ENCODE peak calls at places on chromosomes 11 and 22, in six cellular contexts. One of them, this sample, is unnamed.

GRCh38 chr11:42296910-42297309 is 837.5 kb upstream of the LRRC4C start:
- DNase-seq in Caco-2: no peak
- DNase-seq in dorsolateral prefrontal cortex: no peak
- DNase-seq in GM23338: no peak
- DNase-seq in pancreas: no peak
- DNase-seq in astrocyte: no peak
- DNase-seq in this sample: no peak

GRCh38 chr11:38646382-38646781 is 2048.3 kb upstream of the RAG2 start:
- DNase-seq in dorsolateral prefrontal cortex: no peak
- DNase-seq in Caco-2: no peak
- DNase-seq in GM23338: no peak
- DNase-seq in astrocyte: no peak
- DNase-seq in pancreas: no peak
- DNase-seq in this sample: no peak

GRCh38 chr11:76577199-76577920 is 93.2 kb downstream of the LRRC32 start:
- DNase-seq in dorsolateral prefrontal cortex: no peak
- DNase-seq in pancreas: no peak
- DNase-seq in GM23338: no peak
- DNase-seq in astrocyte: peak
- DNase-seq in Caco-2: peak
- DNase-seq in this sample: no peak

GRCh38 chr11:114395776-114396175 is 4.5 kb downstream of the C11orf71 start:
- DNase-seq in Caco-2: peak
- DNase-seq in pancreas: no peak
- DNase-seq in astrocyte: no peak
- DNase-seq in dorsolateral prefrontal cortex: no peak
- DNase-seq in GM23338: peak
- DNase-seq in this sample: no peak

GRCh38 chr22:30305519-30305905 is 16.2 kb upstream of the CASTOR1 start:
- DNase-seq in dorsolateral prefrontal cortex: no peak
- DNase-seq in pancreas: no peak
- DNase-seq in GM23338: no peak
- DNase-seq in Caco-2: no peak
- DNase-seq in astrocyte: no peak
- DNase-seq in this sample: peak

GRCh38 chr11:117410861-117411725 is 83.4 kb downstream of the CEP164 start:
- DNase-seq in pancreas: no peak
- DNase-seq in dorsolateral prefrontal cortex: no peak
- DNase-seq in Caco-2: no peak
- DNase-seq in GM23338: no peak
- DNase-seq in astrocyte: no peak
- DNase-seq in this sample: no peak

GRCh38 chr11:28983780-28984179 is 875.6 kb downstream of the METTL15 start:
- DNase-seq in Caco-2: no peak
- DNase-seq in dorsolateral prefrontal cortex: no peak
- DNase-seq in GM23338: no peak
- DNase-seq in astrocyte: no peak
- DNase-seq in pancreas: no peak
- DNase-seq in this sample: no peak

GRCh38 chr11:91996526-91996925 is 228.1 kb upstream of the FAT3 start:
- DNase-seq in astrocyte: no peak
- DNase-seq in Caco-2: no peak
- DNase-seq in pancreas: no peak
- DNase-seq in GM23338: no peak
- DNase-seq in dorsolateral prefrontal cortex: no peak
- DNase-seq in this sample: no peak

GRCh38 chr11:124627546-124627945 is 4.9 kb downstream of the TBRG1 start:
- DNase-seq in dorsolateral prefrontal cortex: no peak
- DNase-seq in Caco-2: no peak
- DNase-seq in pancreas: no peak
- DNase-seq in GM23338: no peak
- DNase-seq in astrocyte: no peak
- DNase-seq in this sample: no peak

GRCh38 chr11:124622531-124623451 is at the start of gene TBRG1:
- DNase-seq in astrocyte: peak
- DNase-seq in GM23338: peak
- DNase-seq in pancreas: peak
- DNase-seq in Caco-2: peak
- DNase-seq in dorsolateral prefrontal cortex: peak
- DNase-seq in this sample: peak

GRCh38 chr11:124618863-124619262 is 3.8 kb upstream of the TBRG1 start:
- DNase-seq in astrocyte: no peak
- DNase-seq in dorsolateral prefrontal cortex: no peak
- DNase-seq in GM23338: no peak
- DNase-seq in Caco-2: no peak
- DNase-seq in pancreas: no peak
- DNase-seq in this sample: no peak

GRCh38 chr11:124625504-124626168 is 3.0 kb downstream of the TBRG1 start:
- DNase-seq in dorsolateral prefrontal cortex: no peak
- DNase-seq in GM23338: no peak
- DNase-seq in pancreas: no peak
- DNase-seq in Caco-2: no peak
- DNase-seq in astrocyte: no peak
- DNase-seq in this sample: no peak

DNA sequence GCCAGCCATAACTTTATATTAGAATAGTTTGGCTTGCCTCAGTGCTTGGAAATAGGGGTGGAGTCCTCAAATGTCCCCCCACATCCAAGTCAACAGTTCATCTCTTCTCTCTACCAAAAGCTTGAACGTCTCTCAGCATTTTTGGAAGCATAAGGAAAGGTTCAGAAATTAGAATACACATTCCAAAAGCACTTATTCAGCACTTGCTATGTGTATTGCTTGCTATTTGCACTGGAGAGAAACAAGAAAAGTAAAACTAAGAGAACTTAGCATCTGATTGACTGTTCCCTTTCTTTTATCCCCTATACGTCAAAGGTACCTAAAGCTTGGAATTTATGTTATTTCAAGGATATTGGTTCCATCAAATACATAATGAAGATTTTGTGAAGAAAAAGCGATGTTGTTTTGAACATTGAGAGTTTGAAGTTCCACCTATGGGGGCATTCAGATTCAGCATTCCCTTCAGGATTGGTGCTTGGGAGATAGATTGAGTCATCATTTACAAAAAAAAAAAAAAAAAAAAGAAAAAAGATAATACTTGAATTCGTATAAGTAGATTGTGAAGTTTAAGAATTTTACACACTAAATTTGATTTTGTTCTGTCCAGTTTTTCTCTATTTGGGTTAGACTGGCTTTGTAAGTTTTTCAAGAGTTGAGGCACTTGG is 1.3 kb downstream of the TBRG1 start:
- DNase-seq in Caco-2: no peak
- DNase-seq in dorsolateral prefrontal cortex: no peak
- DNase-seq in GM23338: no peak
- DNase-seq in pancreas: no peak
- DNase-seq in astrocyte: peak
- DNase-seq in this sample: no peak
- H3K4me3 ChIP-seq in Caco-2: peak
- H3K4me3 ChIP-seq in dorsolateral prefrontal cortex: peak
- H3K4me3 ChIP-seq in GM23338: peak
- H3K4me3 ChIP-seq in pancreas: no peak
- H3K4me3 ChIP-seq in astrocyte: peak
- H3K4me3 ChIP-seq in this sample: peak

GRCh38 chr11:498297-499181 is 8.5 kb downstream of the RNH1 start:
- DNase-seq in GM23338: no peak
- DNase-seq in pancreas: no peak
- DNase-seq in astrocyte: no peak
- DNase-seq in dorsolateral prefrontal cortex: no peak
- DNase-seq in Caco-2: no peak
- DNase-seq in this sample: no peak

GRCh38 chr11:494761-495536 is 12.1 kb downstream of the RNH1 start:
- DNase-seq in dorsolateral prefrontal cortex: peak
- DNase-seq in Caco-2: no peak
- DNase-seq in GM23338: no peak
- DNase-seq in astrocyte: no peak
- DNase-seq in pancreas: no peak
- DNase-seq in this sample: no peak

GRCh38 chr11:497565-498296 is 9.3 kb downstream of the RNH1 start:
- DNase-seq in Caco-2: no peak
- DNase-seq in astrocyte: no peak
- DNase-seq in pancreas: no peak
- DNase-seq in GM23338: no peak
- DNase-seq in dorsolateral prefrontal cortex: no peak
- DNase-seq in this sample: no peak

GRCh38 chr11:495537-495931 is 11.5 kb downstream of the RNH1 start:
- DNase-seq in Caco-2: no peak
- DNase-seq in dorsolateral prefrontal cortex: no peak
- DNase-seq in astrocyte: no peak
- DNase-seq in pancreas: no peak
- DNase-seq in GM23338: no peak
- DNase-seq in this sample: no peak

GRCh38 chr11:496834-497564 is 10.0 kb downstream of the RNH1 start:
- DNase-seq in GM23338: peak
- DNase-seq in astrocyte: no peak
- DNase-seq in pancreas: no peak
- DNase-seq in Caco-2: peak
- DNase-seq in dorsolateral prefrontal cortex: no peak
- DNase-seq in this sample: no peak
- TF ChIP-seq CTCF in GM23338: no peak
- TF ChIP-seq CTCF in astrocyte: no peak
- TF ChIP-seq CTCF in pancreas: no peak
- TF ChIP-seq CTCF in Caco-2: no peak
- TF ChIP-seq CTCF in dorsolateral prefrontal cortex: no peak
- TF ChIP-seq CTCF in this sample: no peak

GRCh38 chr11:62558669-62559068 is 12.1 kb upstream of the AHNAK start:
- DNase-seq in dorsolateral prefrontal cortex: no peak
- DNase-seq in Caco-2: no peak
- DNase-seq in pancreas: no peak
- DNase-seq in GM23338: no peak
- DNase-seq in astrocyte: no peak
- DNase-seq in this sample: no peak
- H3K4me3 ChIP-seq in dorsolateral prefrontal cortex: no peak
- H3K4me3 ChIP-seq in Caco-2: no peak
- H3K4me3 ChIP-seq in pancreas: no peak
- H3K4me3 ChIP-seq in GM23338: no peak
- H3K4me3 ChIP-seq in astrocyte: no peak
- H3K4me3 ChIP-seq in this sample: no peak

GRCh38 chr11:69102732-69103615 is 52.8 kb upstream of the SMIM38 start:
- DNase-seq in GM23338: peak
- DNase-seq in astrocyte: no peak
- DNase-seq in pancreas: no peak
- DNase-seq in Caco-2: peak
- DNase-seq in dorsolateral prefrontal cortex: no peak
- DNase-seq in this sample: no peak
- TF ChIP-seq CTCF in GM23338: peak
- TF ChIP-seq CTCF in astrocyte: peak
- TF ChIP-seq CTCF in pancreas: no peak
- TF ChIP-seq CTCF in Caco-2: peak
- TF ChIP-seq CTCF in dorsolateral prefrontal cortex: no peak
- TF ChIP-seq CTCF in this sample: peak

GRCh38 chr11:3001496-3001895 is 9.4 kb upstream of the NAP1L4 start:
- DNase-seq in pancreas: no peak
- DNase-seq in GM23338: no peak
- DNase-seq in dorsolateral prefrontal cortex: peak
- DNase-seq in Caco-2: no peak
- DNase-seq in astrocyte: no peak
- DNase-seq in this sample: no peak

GRCh38 chr11:3002346-3002745 is 10.2 kb upstream of the NAP1L4 start:
- DNase-seq in Caco-2: no peak
- DNase-seq in GM23338: no peak
- DNase-seq in dorsolateral prefrontal cortex: no peak
- DNase-seq in astrocyte: no peak
- DNase-seq in pancreas: no peak
- DNase-seq in this sample: no peak

GRCh38 chr11:3004481-3004880 is 12.4 kb upstream of the NAP1L4 start:
- DNase-seq in dorsolateral prefrontal cortex: no peak
- DNase-seq in Caco-2: no peak
- DNase-seq in GM23338: no peak
- DNase-seq in astrocyte: no peak
- DNase-seq in pancreas: no peak
- DNase-seq in this sample: no peak

GRCh38 chr11:3002871-3003270 is 10.7 kb upstream of the NAP1L4 start:
- DNase-seq in Caco-2: no peak
- DNase-seq in dorsolateral prefrontal cortex: no peak
- DNase-seq in GM23338: no peak
- DNase-seq in astrocyte: no peak
- DNase-seq in pancreas: no peak
- DNase-seq in this sample: no peak

GRCh38 chr11:3003396-3004231 is 11.5 kb upstream of the NAP1L4 start:
- DNase-seq in dorsolateral prefrontal cortex: no peak
- DNase-seq in pancreas: no peak
- DNase-seq in GM23338: no peak
- DNase-seq in Caco-2: no peak
- DNase-seq in astrocyte: no peak
- DNase-seq in this sample: no peak
- H3K4me3 ChIP-seq in dorsolateral prefrontal cortex: no peak
- H3K4me3 ChIP-seq in pancreas: no peak
- H3K4me3 ChIP-seq in GM23338: no peak
- H3K4me3 ChIP-seq in Caco-2: no peak
- H3K4me3 ChIP-seq in astrocyte: no peak
- H3K4me3 ChIP-seq in this sample: no peak

GRCh38 chr11:8366316-8366715 is 102.6 kb upstream of the LMO1 start:
- DNase-seq in Caco-2: no peak
- DNase-seq in astrocyte: no peak
- DNase-seq in pancreas: no peak
- DNase-seq in GM23338: no peak
- DNase-seq in dorsolateral prefrontal cortex: no peak
- DNase-seq in this sample: no peak

GRCh38 chr11:8368194-8368593 is 104.5 kb upstream of the LMO1 start:
- DNase-seq in Caco-2: no peak
- DNase-seq in GM23338: no peak
- DNase-seq in astrocyte: no peak
- DNase-seq in dorsolateral prefrontal cortex: no peak
- DNase-seq in pancreas: no peak
- DNase-seq in this sample: no peak

GRCh38 chr11:8363924-8364323 is 100.2 kb upstream of the LMO1 start:
- DNase-seq in GM23338: no peak
- DNase-seq in pancreas: no peak
- DNase-seq in Caco-2: no peak
- DNase-seq in astrocyte: no peak
- DNase-seq in dorsolateral prefrontal cortex: no peak
- DNase-seq in this sample: no peak

GRCh38 chr11:8362899-8363298 is 99.2 kb upstream of the LMO1 start:
- DNase-seq in astrocyte: no peak
- DNase-seq in GM23338: no peak
- DNase-seq in dorsolateral prefrontal cortex: no peak
- DNase-seq in Caco-2: no peak
- DNase-seq in pancreas: no peak
- DNase-seq in this sample: no peak

GRCh38 chr11:8365542-8365941 is 101.9 kb upstream of the LMO1 start:
- DNase-seq in Caco-2: no peak
- DNase-seq in astrocyte: no peak
- DNase-seq in pancreas: no peak
- DNase-seq in dorsolateral prefrontal cortex: no peak
- DNase-seq in GM23338: peak
- DNase-seq in this sample: no peak
- TF ChIP-seq CTCF in Caco-2: no peak
- TF ChIP-seq CTCF in astrocyte: no peak
- TF ChIP-seq CTCF in pancreas: no peak
- TF ChIP-seq CTCF in dorsolateral prefrontal cortex: no peak
- TF ChIP-seq CTCF in GM23338: peak
- TF ChIP-seq CTCF in this sample: peak